ENCODE peak calls at places on chromosome 22, in four cellular contexts. One of them, this sample, is unnamed.

GRCh38 chr22:38176170-38176741 is 5.4 kb downstream of the PLA2G6 start:
- DNase-seq in H9: no peak
- DNase-seq in MM.1S: no peak
- DNase-seq in neuronal stem cell: no peak
- DNase-seq in this sample: no peak

GRCh38 chr22:46788426-46789168 is 26.1 kb downstream of the TBC1D22A start:
- DNase-seq in H9: no peak
- DNase-seq in MM.1S: peak
- DNase-seq in neuronal stem cell: no peak
- DNase-seq in this sample: no peak

GRCh38 chr22:25024895-25025294 is 72.4 kb downstream of the KIAA1671 start:
- DNase-seq in H9: no peak
- DNase-seq in MM.1S: no peak
- DNase-seq in neuronal stem cell: no peak
- DNase-seq in this sample: no peak

GRCh38 chr22:25645266-25645665 is 80.8 kb downstream of the GRK3 start:
- DNase-seq in H9: no peak
- DNase-seq in MM.1S: no peak
- DNase-seq in neuronal stem cell: no peak
- DNase-seq in this sample: no peak

GRCh38 chr22:31935961-31936635 is 8.2 kb upstream of the YWHAH start:
- DNase-seq in H9: no peak
- DNase-seq in MM.1S: no peak
- DNase-seq in neuronal stem cell: no peak
- DNase-seq in this sample: no peak

GRCh38 chr22:25390297-25391240 is 171.1 kb downstream of the CRYBB2 start:
- DNase-seq in H9: no peak
- DNase-seq in MM.1S: no peak
- DNase-seq in neuronal stem cell: no peak
- DNase-seq in this sample: no peak

GRCh38 chr22:18031670-18032454 is 7.5 kb upstream of the MICAL3 start:
- DNase-seq in H9: no peak
- DNase-seq in MM.1S: no peak
- DNase-seq in neuronal stem cell: no peak
- DNase-seq in this sample: no peak

GRCh38 chr22:39738746-39739145 is 154.8 kb downstream of the ENTHD1 start:
- DNase-seq in H9: no peak
- DNase-seq in MM.1S: no peak
- DNase-seq in neuronal stem cell: no peak
- DNase-seq in this sample: no peak

GRCh38 chr22:42930810-42931420 is 73.8 kb upstream of the ARFGAP3 start:
- DNase-seq in H9: no peak
- DNase-seq in MM.1S: no peak
- DNase-seq in neuronal stem cell: no peak
- DNase-seq in this sample: no peak

GRCh38 chr22:42927966-42928365 is 70.9 kb upstream of the ARFGAP3 start:
- DNase-seq in H9: no peak
- DNase-seq in MM.1S: no peak
- DNase-seq in neuronal stem cell: no peak
- DNase-seq in this sample: no peak

GRCh38 chr22:42931421-42932196 is 74.5 kb upstream of the ARFGAP3 start:
- DNase-seq in H9: no peak
- DNase-seq in MM.1S: no peak
- DNase-seq in neuronal stem cell: no peak
- DNase-seq in this sample: no peak

GRCh38 chr22:42928969-42929837 is 72.1 kb upstream of the ARFGAP3 start:
- DNase-seq in H9: no peak
- DNase-seq in MM.1S: no peak
- DNase-seq in neuronal stem cell: no peak
- DNase-seq in this sample: no peak

DNA sequence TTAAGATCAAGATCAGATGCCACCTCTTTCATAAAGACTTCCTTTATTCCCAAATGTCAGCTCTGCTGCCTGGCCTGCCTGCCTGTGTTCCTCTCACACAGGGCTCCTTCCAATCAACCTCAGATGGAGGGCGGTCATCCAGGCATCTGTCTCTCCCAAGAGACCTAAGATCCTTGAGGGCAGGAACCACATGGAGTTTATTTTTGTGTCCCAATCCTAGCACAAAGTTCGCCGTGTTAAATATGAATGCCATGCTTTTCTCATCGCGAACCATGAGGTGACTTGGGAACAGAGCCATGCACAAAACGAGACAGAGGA is 72.7 kb upstream of the ARFGAP3 start:
- DNase-seq in H9: no peak
- DNase-seq in MM.1S: no peak
- DNase-seq in neuronal stem cell: no peak
- DNase-seq in this sample: no peak
- H3K4me2 ChIP-seq in H9: no peak
- H3K4me2 ChIP-seq in MM.1S: no peak
- H3K4me2 ChIP-seq in neuronal stem cell: no peak
- H3K4me2 ChIP-seq in this sample: no peak

DNA sequence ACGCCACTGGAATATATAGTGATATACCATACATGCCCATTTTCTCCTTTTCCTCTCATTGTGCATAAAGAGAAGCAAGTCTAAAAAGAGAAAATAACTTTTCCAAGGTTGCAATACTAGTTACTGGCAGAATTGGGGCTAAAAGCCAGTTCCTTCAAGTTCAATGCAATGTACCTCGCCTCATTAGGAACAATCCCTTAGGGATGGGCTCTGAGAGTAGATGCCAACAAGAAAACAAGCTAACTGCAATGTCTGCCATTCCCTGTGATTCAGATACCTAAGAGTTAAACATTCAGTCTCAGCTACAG is 114.3 kb downstream of the RBFOX2 start:
- DNase-seq in H9: no peak
- DNase-seq in MM.1S: no peak
- DNase-seq in neuronal stem cell: no peak
- DNase-seq in this sample: no peak
- H3K4me2 ChIP-seq in H9: peak
- H3K4me2 ChIP-seq in MM.1S: peak
- H3K4me2 ChIP-seq in neuronal stem cell: no peak
- H3K4me2 ChIP-seq in this sample: peak

DNA sequence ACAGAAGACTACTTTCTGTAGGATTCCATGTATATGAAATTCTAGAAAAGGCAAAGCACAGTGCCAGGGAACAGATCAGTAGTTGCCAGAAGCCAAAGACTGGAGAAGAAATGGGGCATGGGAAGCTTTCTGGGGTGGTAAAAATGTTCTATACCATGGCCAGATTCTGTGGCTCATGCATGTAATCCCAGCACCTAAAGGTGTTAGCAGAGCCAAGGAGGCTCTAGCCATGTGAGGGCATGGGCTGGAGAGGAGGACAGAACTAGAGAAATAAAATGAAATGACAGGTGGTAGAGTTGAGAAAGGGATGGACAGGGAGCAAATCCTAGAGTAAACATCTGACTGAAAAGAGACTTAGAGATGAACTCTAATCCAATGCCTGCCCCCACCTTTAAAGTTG is 26.9 kb upstream of the HMGXB4 start:
- DNase-seq in H9: no peak
- DNase-seq in MM.1S: no peak
- DNase-seq in neuronal stem cell: no peak
- DNase-seq in this sample: no peak
- H3K4me2 ChIP-seq in H9: no peak
- H3K4me2 ChIP-seq in MM.1S: peak
- H3K4me2 ChIP-seq in neuronal stem cell: no peak
- H3K4me2 ChIP-seq in this sample: no peak

GRCh38 chr22:20235453-20235991 is 32.6 kb downstream of the RTN4R start:
- DNase-seq in H9: no peak
- DNase-seq in MM.1S: no peak
- DNase-seq in neuronal stem cell: no peak
- DNase-seq in this sample: no peak
- H3K4me2 ChIP-seq in H9: no peak
- H3K4me2 ChIP-seq in MM.1S: no peak
- H3K4me2 ChIP-seq in neuronal stem cell: no peak
- H3K4me2 ChIP-seq in this sample: no peak

DNA sequence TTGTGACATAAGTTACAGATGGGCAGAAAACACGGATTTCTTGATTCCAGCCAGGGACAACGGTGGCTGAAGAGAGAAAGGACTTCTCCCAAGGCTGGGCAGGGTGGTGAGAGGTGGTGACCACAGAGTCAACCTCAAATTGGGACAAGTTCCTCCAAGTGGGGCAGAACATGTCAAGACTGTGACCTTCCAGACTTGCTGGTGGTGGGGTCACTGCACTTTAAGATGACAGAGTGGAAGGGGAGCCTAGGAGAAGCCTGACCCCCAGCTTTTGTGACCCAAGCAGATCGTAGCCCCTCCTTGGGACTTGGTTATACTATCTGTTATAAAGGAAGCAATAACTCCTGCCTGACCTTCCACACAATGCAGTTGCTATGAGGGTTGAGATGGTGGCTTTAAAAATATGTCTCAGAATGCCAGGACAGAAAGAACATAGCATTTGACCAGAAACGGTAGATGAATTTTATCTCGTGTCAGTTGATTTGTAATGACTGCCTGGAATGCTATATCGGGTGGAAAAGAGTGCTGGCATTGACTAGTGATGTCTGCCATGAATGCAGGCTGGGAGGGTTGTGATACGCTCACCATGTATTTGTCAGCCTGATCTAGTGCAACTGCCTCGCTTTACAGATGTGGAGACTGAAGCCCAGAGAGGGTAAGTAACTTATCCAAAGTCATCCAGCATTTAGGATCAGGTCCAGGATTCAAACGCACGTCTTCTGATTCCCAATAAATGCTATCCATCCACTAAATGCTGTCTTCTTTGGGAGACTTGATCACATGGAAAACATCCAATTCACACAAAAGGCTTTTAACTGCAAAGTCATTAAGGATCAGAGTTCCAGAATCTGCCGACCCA is 18.3 kb downstream of the TST start:
- DNase-seq in H9: no peak
- DNase-seq in MM.1S: no peak
- DNase-seq in neuronal stem cell: no peak
- DNase-seq in this sample: no peak
- H3K4me2 ChIP-seq in H9: no peak
- H3K4me2 ChIP-seq in MM.1S: no peak
- H3K4me2 ChIP-seq in neuronal stem cell: no peak
- H3K4me2 ChIP-seq in this sample: no peak

DNA sequence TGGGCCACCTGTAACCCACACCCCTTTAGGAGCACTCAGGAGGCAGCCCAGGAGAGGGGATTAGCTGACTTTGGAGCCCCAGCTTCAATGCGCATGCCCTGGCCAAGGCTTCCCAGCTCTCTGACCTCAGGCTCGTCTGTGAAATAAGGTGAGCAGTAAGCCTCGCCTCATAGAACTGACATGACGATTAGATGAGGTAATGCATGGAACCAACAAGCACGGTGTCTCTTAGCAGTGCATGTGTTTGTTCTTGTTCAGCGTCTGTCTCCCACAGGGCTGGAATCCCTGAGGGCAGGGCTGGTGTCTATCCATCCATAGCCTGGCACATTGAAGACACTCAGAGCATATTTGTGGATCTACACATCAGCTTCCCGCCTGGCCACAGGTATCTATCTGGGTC is 415.4 kb downstream of the MN1 start:
- DNase-seq in H9: peak
- DNase-seq in MM.1S: no peak
- DNase-seq in neuronal stem cell: no peak
- DNase-seq in this sample: no peak
- H3K4me2 ChIP-seq in H9: no peak
- H3K4me2 ChIP-seq in MM.1S: no peak
- H3K4me2 ChIP-seq in neuronal stem cell: no peak
- H3K4me2 ChIP-seq in this sample: no peak

GRCh38 chr22:30332994-30333706 is 6.4 kb upstream of the TBC1D10A start:
- DNase-seq in H9: no peak
- DNase-seq in MM.1S: no peak
- DNase-seq in neuronal stem cell: no peak
- DNase-seq in this sample: no peak

GRCh38 chr22:30335236-30335635 is 8.5 kb upstream of the TBC1D10A start:
- DNase-seq in H9: no peak
- DNase-seq in MM.1S: no peak
- DNase-seq in neuronal stem cell: no peak
- DNase-seq in this sample: no peak

GRCh38 chr22:30333707-30334087 is 7.0 kb upstream of the TBC1D10A start:
- DNase-seq in H9: no peak
- DNase-seq in MM.1S: no peak
- DNase-seq in neuronal stem cell: no peak
- DNase-seq in this sample: no peak

GRCh38 chr22:30332551-30332950 is 5.8 kb upstream of the TBC1D10A start:
- DNase-seq in H9: no peak
- DNase-seq in MM.1S: no peak
- DNase-seq in neuronal stem cell: no peak
- DNase-seq in this sample: no peak

DNA sequence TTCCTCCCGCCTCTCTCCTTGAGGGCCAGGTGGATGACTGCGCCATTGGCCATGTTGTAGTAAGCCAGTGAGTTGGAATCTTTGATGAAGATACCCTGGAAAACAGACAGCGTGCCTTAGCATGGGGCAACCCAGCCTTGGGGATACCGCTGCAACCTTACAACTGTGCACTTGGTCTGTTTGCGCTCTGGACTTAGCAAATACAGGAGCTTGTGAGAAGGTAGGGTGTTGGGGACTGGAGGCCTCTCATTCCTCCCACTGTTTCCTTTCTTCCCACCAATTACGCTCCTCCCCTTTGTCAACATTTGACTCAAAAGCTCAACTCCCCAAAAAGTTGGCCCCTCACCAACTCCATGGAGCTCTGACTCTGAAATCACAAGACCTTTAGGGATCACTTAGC is 7.9 kb upstream of the TBC1D10A start:
- DNase-seq in H9: no peak
- DNase-seq in MM.1S: no peak
- DNase-seq in neuronal stem cell: no peak
- DNase-seq in this sample: no peak
- H3K4me2 ChIP-seq in H9: no peak
- H3K4me2 ChIP-seq in MM.1S: no peak
- H3K4me2 ChIP-seq in neuronal stem cell: no peak
- H3K4me2 ChIP-seq in this sample: no peak

GRCh38 chr22:36692280-36692679 is 11.3 kb downstream of the CACNG2 start:
- DNase-seq in H9: no peak
- DNase-seq in MM.1S: no peak
- DNase-seq in neuronal stem cell: no peak
- DNase-seq in this sample: no peak

GRCh38 chr22:36682835-36683234 is 20.7 kb downstream of the CACNG2 start:
- DNase-seq in H9: no peak
- DNase-seq in MM.1S: no peak
- DNase-seq in neuronal stem cell: no peak
- DNase-seq in this sample: no peak

GRCh38 chr22:36689583-36689982 is 14.0 kb downstream of the CACNG2 start:
- DNase-seq in H9: no peak
- DNase-seq in MM.1S: no peak
- DNase-seq in neuronal stem cell: no peak
- DNase-seq in this sample: no peak

GRCh38 chr22:36691488-36691887 is 12.1 kb downstream of the CACNG2 start:
- DNase-seq in H9: no peak
- DNase-seq in MM.1S: no peak
- DNase-seq in neuronal stem cell: no peak
- DNase-seq in this sample: no peak

DNA sequence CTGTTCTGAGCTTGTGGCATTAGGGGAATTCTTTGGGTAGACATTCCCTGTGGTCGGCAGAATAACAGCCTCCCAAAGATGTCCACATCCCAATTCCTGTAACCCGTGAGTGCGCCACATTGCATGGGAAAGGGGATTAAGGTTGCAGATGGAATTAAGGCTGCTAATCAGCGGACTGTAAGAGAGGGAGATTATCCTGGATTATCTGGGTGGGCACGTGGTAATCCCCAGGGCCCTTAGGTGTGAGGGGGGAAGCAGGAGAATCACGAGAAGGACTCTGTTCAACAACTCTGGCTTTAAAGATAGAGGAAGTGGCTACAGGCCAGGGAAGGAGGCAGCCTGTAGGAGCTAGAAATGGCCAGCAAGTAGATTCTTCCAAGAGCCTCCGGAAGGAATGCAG is 16.0 kb downstream of the CACNG2 start:
- DNase-seq in H9: no peak
- DNase-seq in MM.1S: no peak
- DNase-seq in neuronal stem cell: no peak
- DNase-seq in this sample: no peak
- H3K4me2 ChIP-seq in H9: no peak
- H3K4me2 ChIP-seq in MM.1S: no peak
- H3K4me2 ChIP-seq in neuronal stem cell: no peak
- H3K4me2 ChIP-seq in this sample: no peak

GRCh38 chr22:16824718-16825687 is at the start of gene XKR3:
- DNase-seq in H9: no peak
- DNase-seq in MM.1S: peak
- DNase-seq in neuronal stem cell: no peak
- DNase-seq in this sample: peak
- H3K4me2 ChIP-seq in H9: no peak
- H3K4me2 ChIP-seq in MM.1S: peak
- H3K4me2 ChIP-seq in neuronal stem cell: no peak
- H3K4me2 ChIP-seq in this sample: peak